ENCODE peak calls at places on chromosomes 11 and 22, in ten cellular contexts. One of them, this sample, is unnamed.

GRCh38 chr22:43114958-43115357 is 4.4 kb downstream of the BIK start:
- DNase-seq in cardiac muscle cell: no peak
- DNase-seq in brain microvascular endothelial cell: no peak
- DNase-seq in aorta: no peak
- DNase-seq in mesenchymal stem cell: no peak
- DNase-seq in CD8-positive, alpha-beta T cell: no peak
- DNase-seq in mucosa of descending colon: peak; percentile 88
- DNase-seq in tibial artery: no peak
- DNase-seq in uterus: no peak
- DNase-seq in transverse colon: peak; percentile 79
- DNase-seq in this sample: no peak

GRCh38 chr22:17917490-17917983 is 106.8 kb downstream of the MICAL3 start:
- DNase-seq in uterus: peak; percentile 13
- DNase-seq in transverse colon: peak; percentile 89
- DNase-seq in mesenchymal stem cell: no peak
- DNase-seq in aorta: no peak
- DNase-seq in brain microvascular endothelial cell: no peak
- DNase-seq in CD8-positive, alpha-beta T cell: no peak
- DNase-seq in tibial artery: no peak
- DNase-seq in cardiac muscle cell: no peak
- DNase-seq in mucosa of descending colon: peak; percentile 87
- DNase-seq in this sample: no peak

GRCh38 chr22:44120314-44120704 is 60.4 kb upstream of the PARVG start:
- DNase-seq in aorta: peak; percentile 5
- DNase-seq in uterus: no peak
- DNase-seq in mucosa of descending colon: no peak
- DNase-seq in transverse colon: no peak
- DNase-seq in brain microvascular endothelial cell: no peak
- DNase-seq in tibial artery: no peak
- DNase-seq in cardiac muscle cell: no peak
- DNase-seq in CD8-positive, alpha-beta T cell: no peak
- DNase-seq in mesenchymal stem cell: no peak
- DNase-seq in this sample: no peak

GRCh38 chr11:132122701-132123100 is 752.3 kb downstream of the NTM start:
- DNase-seq in CD8-positive, alpha-beta T cell: no peak
- DNase-seq in uterus: no peak
- DNase-seq in transverse colon: no peak
- DNase-seq in brain microvascular endothelial cell: no peak
- DNase-seq in cardiac muscle cell: no peak
- DNase-seq in mucosa of descending colon: no peak
- DNase-seq in aorta: no peak
- DNase-seq in tibial artery: no peak
- DNase-seq in mesenchymal stem cell: no peak
- DNase-seq in this sample: peak; percentile 53

GRCh38 chr11:636511-637332 is at the start of gene DRD4:
- DNase-seq in mesenchymal stem cell: peak; percentile 52
- DNase-seq in CD8-positive, alpha-beta T cell: no peak
- DNase-seq in uterus: no peak
- DNase-seq in brain microvascular endothelial cell: no peak
- DNase-seq in cardiac muscle cell: peak; percentile 58
- DNase-seq in transverse colon: no peak
- DNase-seq in aorta: peak; percentile 77
- DNase-seq in tibial artery: no peak
- DNase-seq in mucosa of descending colon: no peak
- DNase-seq in this sample: peak; percentile 35

GRCh38 chr11:77188912-77189491 is 61.0 kb downstream of the MYO7A start:
- DNase-seq in cardiac muscle cell: no peak
- DNase-seq in brain microvascular endothelial cell: no peak
- DNase-seq in CD8-positive, alpha-beta T cell: no peak
- DNase-seq in tibial artery: no peak
- DNase-seq in transverse colon: peak; percentile 54
- DNase-seq in mucosa of descending colon: peak; percentile 25
- DNase-seq in aorta: no peak
- DNase-seq in uterus: no peak
- DNase-seq in mesenchymal stem cell: no peak
- DNase-seq in this sample: no peak

GRCh38 chr11:117366183-117366582 is 38.5 kb downstream of the CEP164 start:
- DNase-seq in CD8-positive, alpha-beta T cell: no peak
- DNase-seq in mesenchymal stem cell: no peak
- DNase-seq in tibial artery: no peak
- DNase-seq in uterus: no peak
- DNase-seq in brain microvascular endothelial cell: no peak
- DNase-seq in cardiac muscle cell: peak; percentile 45
- DNase-seq in mucosa of descending colon: no peak
- DNase-seq in transverse colon: no peak
- DNase-seq in aorta: no peak
- DNase-seq in this sample: no peak

GRCh38 chr11:102306817-102307814 is 10.2 kb upstream of the BIRC3 start:
- DNase-seq in tibial artery: no peak
- DNase-seq in brain microvascular endothelial cell: no peak
- DNase-seq in aorta: no peak
- DNase-seq in mesenchymal stem cell: no peak
- DNase-seq in cardiac muscle cell: no peak
- DNase-seq in mucosa of descending colon: peak; percentile 48
- DNase-seq in CD8-positive, alpha-beta T cell: peak; percentile 62
- DNase-seq in transverse colon: no peak
- DNase-seq in uterus: no peak
- DNase-seq in this sample: no peak

GRCh38 chr22:41939981-41940852 is 6.7 kb downstream of the CENPM start:
- DNase-seq in mucosa of descending colon: peak; percentile 97
- DNase-seq in brain microvascular endothelial cell: no peak
- DNase-seq in mesenchymal stem cell: peak; percentile 29
- DNase-seq in tibial artery: no peak
- DNase-seq in uterus: no peak
- DNase-seq in cardiac muscle cell: no peak
- DNase-seq in CD8-positive, alpha-beta T cell: peak; percentile 93
- DNase-seq in aorta: no peak
- DNase-seq in transverse colon: peak; percentile 94
- DNase-seq in this sample: no peak

GRCh38 chr22:49873228-49873940 is 19.7 kb downstream of the ZBED4 start:
- DNase-seq in mucosa of descending colon: no peak
- DNase-seq in tibial artery: no peak
- DNase-seq in brain microvascular endothelial cell: no peak
- DNase-seq in uterus: no peak
- DNase-seq in cardiac muscle cell: no peak
- DNase-seq in CD8-positive, alpha-beta T cell: no peak
- DNase-seq in mesenchymal stem cell: no peak
- DNase-seq in transverse colon: no peak
- DNase-seq in aorta: peak; percentile 52
- DNase-seq in this sample: no peak

GRCh38 chr11:118610773-118611432 is 3.5 kb downstream of the PHLDB1 start:
- DNase-seq in mesenchymal stem cell: peak; percentile 85
- DNase-seq in CD8-positive, alpha-beta T cell: peak; percentile 85
- DNase-seq in aorta: peak; percentile 94
- DNase-seq in cardiac muscle cell: peak; percentile 86
- DNase-seq in uterus: peak; percentile 83
- DNase-seq in tibial artery: peak; percentile 89
- DNase-seq in mucosa of descending colon: peak; percentile 94
- DNase-seq in transverse colon: peak; percentile 90
- DNase-seq in brain microvascular endothelial cell: peak; percentile 61
- DNase-seq in this sample: peak; percentile 63

GRCh38 chr11:126594921-126595367 is 239.5 kb downstream of the ST3GAL4 start:
- DNase-seq in uterus: no peak
- DNase-seq in mucosa of descending colon: no peak
- DNase-seq in aorta: peak; percentile 61
- DNase-seq in CD8-positive, alpha-beta T cell: no peak
- DNase-seq in brain microvascular endothelial cell: no peak
- DNase-seq in cardiac muscle cell: peak; percentile 92
- DNase-seq in transverse colon: no peak
- DNase-seq in tibial artery: no peak
- DNase-seq in mesenchymal stem cell: no peak
- DNase-seq in this sample: no peak

GRCh38 chr11:95764267-95764898 is 25.2 kb downstream of the FAM76B start:
- DNase-seq in transverse colon: no peak
- DNase-seq in aorta: no peak
- DNase-seq in CD8-positive, alpha-beta T cell: no peak
- DNase-seq in mesenchymal stem cell: peak; percentile 65
- DNase-seq in cardiac muscle cell: peak; percentile 61
- DNase-seq in mucosa of descending colon: no peak
- DNase-seq in tibial artery: no peak
- DNase-seq in uterus: no peak
- DNase-seq in brain microvascular endothelial cell: no peak
- DNase-seq in this sample: peak; percentile 71

GRCh38 chr11:1761110-1761856 is 2.4 kb downstream of the CTSD start:
- DNase-seq in CD8-positive, alpha-beta T cell: no peak
- DNase-seq in tibial artery: no peak
- DNase-seq in aorta: no peak
- DNase-seq in brain microvascular endothelial cell: no peak
- DNase-seq in cardiac muscle cell: no peak
- DNase-seq in transverse colon: no peak
- DNase-seq in mucosa of descending colon: no peak
- DNase-seq in uterus: no peak
- DNase-seq in mesenchymal stem cell: no peak
- DNase-seq in this sample: no peak

GRCh38 chr22:24289138-24289537 is 18.5 kb downstream of the SPECC1L start:
- DNase-seq in uterus: no peak
- DNase-seq in tibial artery: no peak
- DNase-seq in cardiac muscle cell: peak; percentile 23
- DNase-seq in mesenchymal stem cell: peak; percentile 89
- DNase-seq in mucosa of descending colon: no peak
- DNase-seq in aorta: no peak
- DNase-seq in CD8-positive, alpha-beta T cell: no peak
- DNase-seq in brain microvascular endothelial cell: peak; percentile 56
- DNase-seq in transverse colon: no peak
- DNase-seq in this sample: peak; percentile 64

GRCh38 chr11:12289667-12290476 is 87.5 kb upstream of the PARVA start:
- DNase-seq in mucosa of descending colon: no peak
- DNase-seq in transverse colon: no peak
- DNase-seq in tibial artery: no peak
- DNase-seq in aorta: no peak
- DNase-seq in CD8-positive, alpha-beta T cell: no peak
- DNase-seq in brain microvascular endothelial cell: no peak
- DNase-seq in cardiac muscle cell: no peak
- DNase-seq in uterus: no peak
- DNase-seq in mesenchymal stem cell: no peak
- DNase-seq in this sample: no peak
- H3K4me3 ChIP-seq in mucosa of descending colon: no peak overlapping the region
- H3K4me3 ChIP-seq in transverse colon: no peak overlapping the region
- H3K4me3 ChIP-seq in tibial artery: no peak overlapping the region
- H3K4me3 ChIP-seq in aorta: no peak overlapping the region
- H3K4me3 ChIP-seq in CD8-positive, alpha-beta T cell: no peak overlapping the region
- H3K4me3 ChIP-seq in brain microvascular endothelial cell: no peak overlapping the region
- H3K4me3 ChIP-seq in cardiac muscle cell: no peak overlapping the region
- H3K4me3 ChIP-seq in uterus: no peak overlapping the region
- H3K4me3 ChIP-seq in mesenchymal stem cell: no peak overlapping the region
- H3K4me3 ChIP-seq in this sample: no peak overlapping the region

DNA sequence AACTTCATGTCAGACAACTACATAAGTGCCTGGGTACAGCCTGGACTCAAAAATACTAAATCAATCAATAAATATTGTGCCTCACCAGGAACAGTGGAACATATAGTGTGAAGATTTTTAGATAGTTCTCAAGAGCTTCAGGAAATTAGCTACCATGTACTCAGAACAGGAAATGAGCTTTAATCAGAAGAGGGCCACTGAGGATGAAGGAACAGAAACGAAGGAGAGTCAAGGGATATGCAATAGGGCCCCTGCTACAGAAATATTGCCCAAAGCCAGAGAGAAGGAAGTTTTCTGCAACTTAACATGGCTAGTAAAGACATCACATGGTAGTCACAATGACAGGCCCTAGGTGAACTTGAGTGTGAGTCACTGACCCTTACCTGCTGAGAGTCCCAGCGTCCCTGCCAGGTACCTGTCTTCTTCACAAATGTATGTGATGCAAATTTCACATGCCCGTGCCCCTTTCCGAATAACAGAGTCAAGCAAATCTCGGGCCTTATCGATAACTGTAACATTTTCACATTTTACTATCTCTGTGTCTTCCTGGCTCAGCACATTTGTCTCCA is 25.2 kb upstream of the CARD16 start:
- DNase-seq in brain microvascular endothelial cell: no peak
- DNase-seq in aorta: no peak
- DNase-seq in uterus: no peak
- DNase-seq in mucosa of descending colon: no peak
- DNase-seq in transverse colon: no peak
- DNase-seq in tibial artery: no peak
- DNase-seq in mesenchymal stem cell: no peak
- DNase-seq in cardiac muscle cell: no peak
- DNase-seq in CD8-positive, alpha-beta T cell: no peak
- DNase-seq in this sample: no peak
- H3K4me3 ChIP-seq in brain microvascular endothelial cell: no peak overlapping the region
- H3K4me3 ChIP-seq in aorta: no peak overlapping the region
- H3K4me3 ChIP-seq in uterus: no peak overlapping the region
- H3K4me3 ChIP-seq in mucosa of descending colon: no peak overlapping the region
- H3K4me3 ChIP-seq in transverse colon: no peak overlapping the region
- H3K4me3 ChIP-seq in tibial artery: no peak overlapping the region
- H3K4me3 ChIP-seq in mesenchymal stem cell: no peak overlapping the region
- H3K4me3 ChIP-seq in cardiac muscle cell: no peak overlapping the region
- H3K4me3 ChIP-seq in CD8-positive, alpha-beta T cell: no peak overlapping the region
- H3K4me3 ChIP-seq in this sample: no peak overlapping the region

DNA sequence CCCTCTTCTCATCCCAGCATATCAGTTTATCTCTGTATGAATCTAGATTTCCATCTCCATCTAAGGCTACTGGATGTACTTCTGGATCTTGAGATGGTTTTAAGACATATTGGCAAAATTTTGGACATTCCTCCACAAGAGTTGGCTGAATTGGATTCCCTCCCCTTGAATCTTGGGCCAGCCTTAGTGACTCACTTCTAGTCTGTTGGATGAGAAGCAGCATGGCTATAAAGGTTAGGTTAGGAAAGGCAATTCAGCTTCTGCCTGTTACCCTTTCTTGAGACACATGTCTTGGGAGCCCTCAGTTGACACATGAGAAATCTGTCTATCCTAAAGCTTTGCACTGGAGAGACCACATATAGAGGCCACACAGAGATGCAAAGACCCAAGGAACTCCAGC is 73.0 kb upstream of the PGR start:
- DNase-seq in mesenchymal stem cell: no peak
- DNase-seq in mucosa of descending colon: no peak
- DNase-seq in brain microvascular endothelial cell: no peak
- DNase-seq in aorta: no peak
- DNase-seq in uterus: no peak
- DNase-seq in CD8-positive, alpha-beta T cell: no peak
- DNase-seq in cardiac muscle cell: no peak
- DNase-seq in tibial artery: no peak
- DNase-seq in transverse colon: no peak
- DNase-seq in this sample: no peak
- H3K4me3 ChIP-seq in mesenchymal stem cell: no peak overlapping the region
- H3K4me3 ChIP-seq in mucosa of descending colon: no peak overlapping the region
- H3K4me3 ChIP-seq in brain microvascular endothelial cell: no peak overlapping the region
- H3K4me3 ChIP-seq in aorta: no peak overlapping the region
- H3K4me3 ChIP-seq in uterus: no peak overlapping the region
- H3K4me3 ChIP-seq in CD8-positive, alpha-beta T cell: no peak overlapping the region
- H3K4me3 ChIP-seq in cardiac muscle cell: no peak overlapping the region
- H3K4me3 ChIP-seq in tibial artery: no peak overlapping the region
- H3K4me3 ChIP-seq in transverse colon: no peak overlapping the region
- H3K4me3 ChIP-seq in this sample: no peak overlapping the region

GRCh38 chr11:44559207-44559943 is 6.1 kb upstream of the CD82 start:
- DNase-seq in cardiac muscle cell: no peak
- DNase-seq in tibial artery: no peak
- DNase-seq in mesenchymal stem cell: peak; percentile 27
- DNase-seq in CD8-positive, alpha-beta T cell: no peak
- DNase-seq in uterus: no peak
- DNase-seq in mucosa of descending colon: no peak
- DNase-seq in transverse colon: no peak
- DNase-seq in brain microvascular endothelial cell: no peak
- DNase-seq in aorta: peak; percentile 50
- DNase-seq in this sample: no peak
- H3K4me3 ChIP-seq in cardiac muscle cell: no peak overlapping the region
- H3K4me3 ChIP-seq in tibial artery: no peak overlapping the region
- H3K4me3 ChIP-seq in mesenchymal stem cell: no peak overlapping the region
- H3K4me3 ChIP-seq in CD8-positive, alpha-beta T cell: no peak overlapping the region
- H3K4me3 ChIP-seq in uterus: no peak overlapping the region
- H3K4me3 ChIP-seq in mucosa of descending colon: no peak overlapping the region
- H3K4me3 ChIP-seq in transverse colon: no peak overlapping the region
- H3K4me3 ChIP-seq in brain microvascular endothelial cell: no peak overlapping the region
- H3K4me3 ChIP-seq in aorta: no peak overlapping the region
- H3K4me3 ChIP-seq in this sample: no peak overlapping the region